ENCODE peak calls at places on chromosomes 11 and 22, in five cellular contexts. P, K, Z, W and M are unnamed samples.

GRCh38 chr11:15291885-15292284 is 177.2 kb downstream of the INSC start:
- DNase-seq in P (no peak), K (no peak), Z (no peak), W (no peak), M (no peak)

GRCh38 chr11:86150826-86151187 is 81.9 kb upstream of the PICALM start:
- DNase-seq in P (no peak), K (no peak), Z (no peak), W (no peak), M (no peak)

GRCh38 chr11:72955466-72955865 is 141.3 kb downstream of the ATG16L2 start:
- DNase-seq in P (no peak), K (no peak), Z (no peak), W (no peak), M (no peak)

GRCh38 chr11:57100638-57101312 is 81.0 kb upstream of the LRRC55 start:
- DNase-seq in P (no peak), K (peak; percentile 40), Z (no peak), W (no peak), M (no peak)

GRCh38 chr11:41714101-41714500 is 254.6 kb upstream of the LRRC4C start:
- DNase-seq in P (no peak), K (no peak), Z (no peak), W (no peak), M (no peak)

GRCh38 chr22:45036154-45036553 is 26.3 kb upstream of the PHF21B start:
- DNase-seq in P (no peak), K (no peak), Z (no peak), W (no peak), M (no peak)

GRCh38 chr11:133911169-133911568 is 45.6 kb downstream of the IGSF9B start:
- DNase-seq in P (peak; percentile 13), K (no peak), Z (no peak), W (no peak), M (no peak)

GRCh38 chr11:37402663-37403062 is 804.6 kb upstream of the RAG2 start:
- DNase-seq in P (no peak), K (no peak), Z (no peak), W (no peak), M (no peak)